ENCODE peak calls at places on chromosomes 4 and X, in seven cellular contexts. A, O, V, K, Z, H and F are unnamed samples.

GRCh38 chr4:2934077-2934812 is 29.0 kb downstream of the NOP14 start:
- DNase-seq in A (no peak), O (peak), V (peak), K (peak), Z (peak), H (peak), F (no peak)

GRCh38 chr4:148514041-148514440 is 71.8 kb upstream of the NR3C2 start:
- DNase-seq in A (no peak), O (no peak), V (no peak), K (no peak), Z (no peak), H (no peak), F (no peak)

GRCh38 chrX:154602766-154603437 is 16.2 kb downstream of the CTAG1B start:
- DNase-seq in A (no peak), O (no peak), V (no peak), K (no peak), Z (no peak), H (no peak), F (no peak)

GRCh38 chrX:11944486-11944885 is 186.4 kb downstream of the MSL3 start:
- DNase-seq in A (peak), O (no peak), V (peak), K (peak), Z (peak), H (no peak), F (peak)

GRCh38 chr4:45324381-45325111 is 598.2 kb upstream of the GNPDA2 start:
- DNase-seq in A (no peak), O (no peak), V (no peak), K (no peak), Z (peak), H (no peak), F (no peak)

GRCh38 chr4:36997727-36998126 is 246.8 kb upstream of the NWD2 start:
- DNase-seq in A (no peak), O (no peak), V (no peak), K (no peak), Z (no peak), H (no peak), F (no peak)

GRCh38 chr4:122005064-122005755 is 53.4 kb upstream of the TRPC3 start:
- DNase-seq in A (no peak), O (no peak), V (peak), K (peak), Z (no peak), H (no peak), F (no peak)

GRCh38 chrX:19593684-19594083 is 78.4 kb upstream of the MAP3K15 start:
- DNase-seq in A (peak), O (no peak), V (peak), K (peak), Z (peak), H (no peak), F (peak)

GRCh38 chr4:100977746-100978397 is 369.5 kb downstream of the PPP3CA start:
- DNase-seq in A (no peak), O (no peak), V (peak), K (no peak), Z (no peak), H (no peak), F (no peak)

GRCh38 chrX:74434336-74434735 is 13.0 kb downstream of the SLC16A2 start:
- DNase-seq in A (no peak), O (no peak), V (no peak), K (no peak), Z (no peak), H (no peak), F (no peak)

GRCh38 chrX:82466994-82467393 is 1041.1 kb upstream of the POU3F4 start:
- DNase-seq in A (no peak), O (no peak), V (no peak), K (no peak), Z (no peak), H (no peak), F (no peak)

GRCh38 chr4:2025817-2026216 is 17.0 kb upstream of the NELFA start:
- DNase-seq in A (no peak), O (no peak), V (no peak), K (no peak), Z (no peak), H (no peak), F (no peak)

GRCh38 chr4:59608466-59608865 is 1591.7 kb upstream of the ADGRL3 start:
- DNase-seq in A (no peak), O (no peak), V (peak), K (no peak), Z (no peak), H (no peak), F (no peak)

DNA sequence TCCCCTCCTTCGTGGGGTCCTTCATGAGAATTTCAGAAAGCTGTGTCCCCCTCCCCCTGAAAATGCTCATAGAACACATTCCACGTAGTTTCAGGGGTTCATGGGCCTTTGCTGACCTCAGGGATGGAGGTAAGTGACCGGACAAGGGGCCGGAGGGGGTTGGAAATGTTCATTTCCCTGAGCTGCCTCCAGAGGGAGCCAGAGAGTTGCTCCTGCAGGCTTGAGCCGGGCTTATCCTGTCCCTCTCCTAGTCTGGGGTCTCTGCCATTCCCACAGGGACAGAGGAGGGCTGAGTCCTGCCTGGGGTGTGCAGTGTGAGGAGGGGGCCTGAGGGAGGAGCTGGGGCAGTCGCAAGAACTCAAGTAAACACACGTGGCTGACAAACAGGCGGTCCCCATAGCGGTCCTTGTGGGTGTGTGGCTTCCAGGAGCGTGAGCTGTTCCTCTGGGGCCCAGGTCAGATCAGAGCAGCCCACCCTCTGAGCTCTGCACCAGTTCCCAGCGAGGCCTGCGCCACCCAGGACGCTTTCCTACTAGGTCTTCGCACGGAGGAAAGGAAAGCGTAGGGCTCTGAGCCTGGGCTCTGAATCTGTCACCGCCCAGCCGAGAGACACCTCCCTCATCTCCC is 62.5 kb downstream of the WFS1 start:
- DNase-seq in A (no peak), O (no peak), V (peak), K (peak), Z (peak), H (no peak), F (no peak)
- TF ChIP-seq CTCF in A (peak), O (peak), V (peak), K (peak), Z (peak), H (peak), F (peak)

GRCh38 chr4:137266511-137266910 is 265.8 kb downstream of the PCDH18 start:
- DNase-seq in A (no peak), O (no peak), V (no peak), K (no peak), Z (no peak), H (no peak), F (no peak)

GRCh38 chr4:137267024-137267423 is 265.3 kb downstream of the PCDH18 start:
- DNase-seq in A (no peak), O (no peak), V (peak), K (peak), Z (no peak), H (no peak), F (no peak)

GRCh38 chr4:137263206-137263605 is 269.1 kb downstream of the PCDH18 start:
- DNase-seq in A (no peak), O (no peak), V (no peak), K (no peak), Z (no peak), H (no peak), F (no peak)
- H3K4me3 ChIP-seq in A (no peak), O (no peak), V (no peak), K (no peak), Z (no peak), H (no peak), F (no peak)

GRCh38 chr4:17155486-17155885 is 257.0 kb upstream of the LDB2 start:
- DNase-seq in A (no peak), O (no peak), V (peak), K (no peak), Z (no peak), H (no peak), F (no peak)
- TF ChIP-seq CTCF in A (no peak), O (no peak), V (peak), K (no peak), Z (peak), H (no peak), F (no peak)

DNA sequence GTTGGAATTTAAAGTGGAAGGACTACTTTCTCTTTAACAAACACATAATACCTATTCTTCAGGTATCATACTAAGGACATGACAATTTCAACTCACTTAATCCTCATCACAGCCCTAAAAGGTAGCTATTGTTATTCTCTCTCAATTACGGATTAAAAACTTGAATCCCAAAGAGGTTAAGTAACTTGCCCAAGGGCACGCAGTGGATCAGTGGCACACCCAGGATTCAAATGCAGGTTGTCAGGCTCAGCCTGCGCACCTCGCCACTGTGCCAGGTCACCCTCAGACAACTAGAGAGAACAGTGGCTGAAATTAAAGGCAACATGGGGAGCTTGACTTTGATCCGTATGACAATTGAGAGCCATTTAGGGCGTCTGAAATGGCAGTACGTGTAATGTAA is 67.6 kb downstream of the MFAP3L start:
- DNase-seq in A (no peak), O (no peak), V (no peak), K (no peak), Z (no peak), H (no peak), F (no peak)
- H3K4me3 ChIP-seq in A (no peak), O (no peak), V (no peak), K (no peak), Z (no peak), H (no peak), F (no peak)